ENCODE peak calls at places on chromosomes 12 and 14, in nine cellular contexts. U is choroid plexus epithelial cell, Q is HuH-7.5, P is small intestine, Y is PC-9, V is fibroblast of lung, H is H9, G is fibroblast of the aortic adventitia, M is bronchial epithelial cell. N is an unnamed sample.

GRCh38 chr12:8860165-8860961 is 37.9 kb downstream of the A2ML1 start:
- DNase-seq in U (peak), Q (no peak), P (peak), Y (peak), V (peak), H (peak), G (peak), M (peak), N (peak)

GRCh38 chr12:101019667-101020066 is 190.4 kb downstream of the SLC5A8 start:
- DNase-seq in U (no peak), Q (no peak), P (no peak), Y (no peak), V (no peak), H (no peak), G (no peak), M (peak), N (no peak)

GRCh38 chr12:15011162-15011561 is 38.3 kb downstream of the PDE6H start:
- DNase-seq in U (no peak), Q (no peak), P (no peak), Y (no peak), V (no peak), H (no peak), G (no peak), M (peak), N (no peak)

GRCh38 chr12:30914986-30915591 is 11.5 kb upstream of the TSPAN11 start:
- DNase-seq in U (no peak), Q (no peak), P (no peak), Y (no peak), V (no peak), H (peak), G (no peak), M (no peak), N (no peak)

GRCh38 chr12:76810690-76811434 is 46.9 kb downstream of the ZDHHC17 start:
- DNase-seq in U (no peak), Q (no peak), P (no peak), Y (no peak), V (no peak), H (no peak), G (peak), M (no peak), N (no peak)

GRCh38 chr14:94447986-94448808 is 4.4 kb downstream of the SERPINA11 start:
- DNase-seq in U (no peak), Q (no peak), P (no peak), Y (no peak), V (no peak), H (no peak), G (no peak), M (peak), N (no peak)

GRCh38 chr14:105317546-105317945 is 3.0 kb downstream of the PACS2 start:
- DNase-seq in U (no peak), Q (no peak), P (peak), Y (no peak), V (peak), H (no peak), G (peak), M (peak), N (peak)

GRCh38 chr14:41280745-41281144 is 325.9 kb upstream of the LRFN5 start:
- DNase-seq in U (peak), Q (no peak), P (peak), Y (no peak), V (peak), H (no peak), G (peak), M (peak), N (peak)

GRCh38 chr12:62224601-62225000 is 35.6 kb upstream of the USP15 start:
- DNase-seq in U (no peak), Q (no peak), P (no peak), Y (no peak), V (no peak), H (no peak), G (no peak), M (no peak), N (no peak)

GRCh38 chr14:90384543-90384911 is 12.3 kb upstream of the CALM1 start:
- DNase-seq in U (no peak), Q (no peak), P (peak), Y (no peak), V (no peak), H (no peak), G (peak), M (no peak), N (no peak)

GRCh38 chr14:90609376-90609775 is 206.9 kb downstream of the TTC7B start:
- DNase-seq in U (no peak), Q (no peak), P (no peak), Y (no peak), V (no peak), H (no peak), G (no peak), M (no peak), N (no peak)

GRCh38 chr12:54136844-54137580 is 51.8 kb downstream of the SMUG1 start:
- DNase-seq in U (no peak), Q (no peak), P (no peak), Y (no peak), V (no peak), H (no peak), G (no peak), M (no peak), N (no peak)

N was measured in astrocyte of the spinal cord.